ENCODE peak calls at places on chromosomes 4 and X, in eight cellular contexts. R is SHP77; F is OCI-M1; T is dermis microvascular lymphatic vessel endothelial cell; S is GM13976; Q is central memory CD4-positive, alpha-beta T cell; O is AG04450; W is ecto neural progenitor cell. B is an unnamed sample.

GRCh38 chr4:3826247-3827172 is 60.3 kb downstream of the ADRA2C start:
- DNase-seq in F (no peak), O (no peak), T (no peak), S (no peak), R (no peak), W (no peak), Q (no peak), B (no peak)

GRCh38 chrX:35622021-35622420 is 176.1 kb upstream of the MAGEB16 start:
- DNase-seq in S (no peak), O (no peak), W (no peak), F (no peak), Q (no peak), T (no peak), R (no peak), B (no peak)

GRCh38 chrX:154441984-154442707 is 1.8 kb upstream of the FAM50A start:
- DNase-seq in S (no peak), F (no peak), R (no peak), O (no peak), Q (no peak), W (no peak), T (no peak), B (no peak)

GRCh38 chrX:110569506-110569905 is 210.9 kb downstream of the RTL9 start:
- DNase-seq in S (no peak), Q (no peak), T (no peak), F (no peak), W (no peak), R (no peak), O (no peak), B (no peak)

GRCh38 chr4:153481474-153481873 is 15.3 kb downstream of the TMEM131L start:
- DNase-seq in O (no peak), S (no peak), T (no peak), Q (no peak), F (no peak), R (no peak), W (no peak), B (no peak)

GRCh38 chr4:134326866-134327265 is 125.3 kb upstream of the PABPC4L start:
- DNase-seq in T (no peak), F (no peak), O (no peak), R (peak), Q (no peak), W (no peak), S (no peak), B (no peak)

GRCh38 chr4:84480082-84480481 is 19.0 kb downstream of the NKX6-1 start:
- DNase-seq in S (no peak), T (no peak), F (peak), W (no peak), Q (no peak), O (no peak), R (no peak), B (no peak)

GRCh38 chr4:7863911-7864681 is 75.6 kb downstream of the AFAP1 start:
- DNase-seq in Q (peak), W (peak), T (no peak), R (no peak), O (no peak), S (peak), F (no peak), B (no peak)

GRCh38 chr4:81215219-81215892 is at the start of gene PRKG2:
- DNase-seq in F (no peak), W (peak), Q (no peak), O (no peak), S (no peak), R (peak), T (no peak), B (no peak)

GRCh38 chrX:103398321-103398937 is 22.1 kb downstream of the BEX3 start:
- DNase-seq in S (no peak), F (peak), W (no peak), R (no peak), T (peak), O (no peak), Q (no peak), B (peak)

GRCh38 chr4:3248811-3249661 is at the start of gene MSANTD1:
- DNase-seq in S (no peak), Q (no peak), T (peak), W (no peak), F (no peak), O (peak), R (no peak), B (no peak)

GRCh38 chr4:80197132-80197573 is at the start of gene PRDM8:
- DNase-seq in S (no peak), Q (peak), F (peak), O (no peak), T (no peak), W (peak), R (peak), B (no peak)

GRCh38 chrX:133796282-133796681 is 189.1 kb downstream of the GPC3 start:
- DNase-seq in T (no peak), O (no peak), R (no peak), S (peak), F (peak), W (no peak), Q (no peak), B (no peak)

GRCh38 chr4:2070421-2071251 is 11.5 kb downstream of the NAT8L start:
- DNase-seq in T (no peak), F (no peak), Q (no peak), R (no peak), S (no peak), W (no peak), O (no peak), B (no peak)

GRCh38 chr4:185640809-185641675 is 105.7 kb upstream of the PDLIM3 start:
- DNase-seq in Q (no peak), R (peak), W (no peak), O (peak), S (peak), T (peak), F (peak), B (peak)

GRCh38 chr4:105765690-105766407 is 57.3 kb downstream of the GSTCD start:
- DNase-seq in F (peak), O (peak), R (no peak), S (no peak), T (peak), Q (no peak), W (no peak), B (peak)

GRCh38 chrX:20254712-20255299 is 11.9 kb downstream of the RPS6KA3 start:
- DNase-seq in O (no peak), Q (no peak), W (no peak), F (no peak), R (no peak), T (no peak), S (no peak), B (no peak)

GRCh38 chr4:95155759-95156451 is 392.9 kb downstream of the UNC5C start:
- DNase-seq in T (no peak), O (no peak), F (peak), Q (peak), S (peak), W (no peak), R (no peak), B (peak)

GRCh38 chrX:3962511-3963350 is 249.3 kb upstream of the PRKX start:
- DNase-seq in R (no peak), S (no peak), O (no peak), W (no peak), T (no peak), Q (no peak), F (peak), B (no peak)

GRCh38 chr4:7922466-7922865 is 17.2 kb downstream of the AFAP1 start:
- DNase-seq in T (no peak), S (no peak), O (no peak), W (no peak), R (no peak), Q (no peak), F (no peak), B (no peak)

GRCh38 chrX:11531226-11531625 is 134.5 kb downstream of the ARHGAP6 start:
- DNase-seq in O (no peak), T (no peak), R (no peak), S (no peak), F (peak), W (no peak), Q (no peak), B (no peak)